ENCODE peak calls at places on chromosome 7, in four cellular contexts. G is K562, T is astrocyte of the spinal cord, X is cardiac fibroblast. Q is an unnamed sample.

GRCh38 chr7:139731802-139732470 is 45.9 kb downstream of the HIPK2 start:
- DNase-seq in X (peak), T (peak), G (no peak), Q (peak)

GRCh38 chr7:157228864-157229422 is 90.2 kb downstream of the UBE3C start:
- DNase-seq in T (no peak), G (no peak), X (peak), Q (no peak)

GRCh38 chr7:30556854-30557644 is 37.6 kb upstream of the GARS1 start:
- DNase-seq in T (peak), X (no peak), G (no peak), Q (no peak)

GRCh38 chr7:47080816-47081215 is 501.1 kb downstream of the TNS3 start:
- DNase-seq in G (no peak), T (no peak), X (no peak), Q (no peak)

GRCh38 chr7:156125841-156126730 is 313.8 kb upstream of the SHH start:
- DNase-seq in G (no peak), T (no peak), X (no peak), Q (no peak)

GRCh38 chr7:132654150-132654549 is 77.9 kb upstream of the PLXNA4 start:
- DNase-seq in X (peak), G (peak), T (peak), Q (no peak)

GRCh38 chr7:86643478-86644281 is at the start of gene GRM3:
- DNase-seq in G (no peak), T (peak), X (peak), Q (no peak)

GRCh38 chr7:18772567-18772965 is 277.0 kb downstream of the HDAC9 start:
- DNase-seq in T (no peak), G (no peak), X (no peak), Q (no peak)

GRCh38 chr7:97480700-97481410 is 251.0 kb upstream of the TAC1 start:
- DNase-seq in T (no peak), X (no peak), G (no peak), Q (no peak)

GRCh38 chr7:124688991-124689390 is 76.6 kb downstream of the GPR37 start:
- DNase-seq in X (no peak), G (no peak), T (peak), Q (peak)

GRCh38 chr7:116230191-116231005 is 20.1 kb downstream of the TES start:
- DNase-seq in G (no peak), X (peak), T (peak), Q (no peak)

GRCh38 chr7:137345799-137346449 is 2.4 kb upstream of the PTN start:
- DNase-seq in X (no peak), G (no peak), T (no peak), Q (no peak)

GRCh38 chr7:73971315-73971700 is 56.7 kb upstream of the ELN start:
- DNase-seq in X (no peak), G (no peak), T (no peak), Q (no peak)

GRCh38 chr7:7014827-7015610 is 167.3 kb upstream of the C1GALT1 start:
- DNase-seq in G (no peak), X (no peak), T (no peak), Q (no peak)

GRCh38 chr7:41880107-41880506 is 177.2 kb upstream of the INHBA start:
- DNase-seq in T (peak), G (no peak), X (peak), Q (no peak)

GRCh38 chr7:151342811-151343210 is 1.2 kb downstream of the NUB1 start:
- DNase-seq in G (no peak), T (no peak), X (no peak), Q (no peak)

GRCh38 chr7:76303829-76304505 is 1.5 kb downstream of the HSPB1 start:
- DNase-seq in X (no peak), G (peak), T (peak), Q (no peak)

GRCh38 chr7:76301000-76301399 is 1.5 kb upstream of the HSPB1 start:
- DNase-seq in X (no peak), T (no peak), G (no peak), Q (no peak)

GRCh38 chr7:76303057-76303828 is 770 bp downstream of the HSPB1 start:
- DNase-seq in X (peak), G (peak), T (peak), Q (peak)

GRCh38 chr7:76300210-76300731 is 2.2 kb upstream of the HSPB1 start:
- DNase-seq in X (peak), G (no peak), T (peak), Q (peak)

DNA sequence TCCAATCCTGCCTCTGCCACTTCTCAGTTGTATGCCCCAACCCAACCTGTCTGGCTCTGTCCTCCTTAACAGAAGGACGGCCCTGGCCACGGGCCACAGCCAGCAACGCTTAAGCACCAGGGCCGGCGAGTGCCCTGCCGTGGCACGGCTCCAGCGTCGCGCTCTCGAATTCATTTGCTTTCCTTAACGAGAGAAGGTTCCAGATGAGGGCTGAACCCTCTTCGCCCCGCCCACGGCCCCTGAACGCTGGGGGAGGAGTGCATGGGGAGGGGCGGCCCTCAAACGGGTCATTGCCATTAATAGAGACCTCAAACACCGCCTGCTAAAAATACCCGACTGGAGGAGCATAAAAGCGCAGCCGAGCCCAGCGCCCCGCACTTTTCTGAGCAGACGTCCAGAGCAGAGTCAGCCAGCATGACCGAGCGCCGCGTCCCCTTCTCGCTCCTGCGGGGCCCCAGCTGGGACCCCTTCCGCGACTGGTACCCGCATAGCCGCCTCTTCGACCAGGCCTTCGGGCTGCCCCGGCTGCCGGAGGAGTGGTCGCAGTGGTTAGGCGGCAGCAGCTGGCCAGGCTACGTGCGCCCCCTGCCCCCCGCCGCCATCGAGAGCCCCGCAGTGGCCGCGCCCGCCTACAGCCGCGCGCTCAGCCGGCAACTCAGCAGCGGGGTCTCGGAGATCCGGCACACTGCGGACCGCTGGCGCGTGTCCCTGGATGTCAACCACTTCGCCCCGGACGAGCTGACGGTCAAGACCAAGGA is at the start of gene HSPB1:
- DNase-seq in G (peak), X (peak), T (peak), Q (no peak)
- TF ChIP-seq CTCF in G (no peak), X (no peak), T (no peak), Q (no peak)

DNA sequence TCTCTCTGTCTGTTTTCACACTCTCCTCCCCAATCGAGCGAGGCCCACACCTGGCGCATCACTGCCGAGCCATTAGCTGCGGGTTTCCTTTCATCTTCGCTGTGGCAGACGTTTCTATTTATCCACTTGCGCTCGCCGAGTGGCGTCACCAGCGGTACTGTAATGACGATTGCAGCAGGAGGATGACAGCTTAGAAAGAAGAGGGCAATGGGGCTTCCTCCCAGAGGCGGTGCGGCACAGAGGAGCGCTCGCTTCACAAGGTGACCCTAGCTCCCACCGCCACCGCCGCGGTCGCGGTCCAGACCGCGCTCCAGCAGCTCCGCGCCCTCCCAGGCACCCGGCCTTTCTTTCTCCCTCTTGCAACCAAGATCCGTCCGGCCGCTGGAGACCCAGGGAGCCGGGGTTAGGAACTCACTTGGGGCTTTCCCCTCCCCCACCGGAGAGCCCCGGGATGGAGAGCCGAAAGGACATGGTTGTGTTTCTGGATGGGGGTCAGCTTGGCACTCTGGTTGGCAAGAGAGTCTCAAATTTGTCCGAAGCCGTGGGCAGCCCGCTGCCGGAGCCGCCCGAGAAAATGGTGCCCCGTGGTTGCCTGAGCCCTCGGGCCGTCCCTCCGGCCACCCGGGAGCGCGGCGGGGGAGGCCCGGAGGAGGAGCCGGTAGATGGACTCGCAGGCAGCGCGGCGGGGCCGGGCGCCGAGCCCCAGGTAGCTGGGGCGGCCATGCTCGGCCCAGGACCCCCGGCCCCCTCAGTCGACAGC is at the start of gene EVX1:
- DNase-seq in T (no peak), G (no peak), X (peak), Q (no peak)
- H3K4me3 ChIP-seq in T (no peak), G (no peak), X (no peak), Q (no peak)

GRCh38 chr7:158706273-158706704 is 1.7 kb upstream of the NCAPG2 start:
- DNase-seq in X (peak), T (no peak), G (peak), Q (no peak)
- TF ChIP-seq CTCF in X (no peak), T (no peak), G (no peak), Q (no peak)

GRCh38 chr7:76296743-76297740 is 5.4 kb upstream of the HSPB1 start:
- DNase-seq in G (no peak), T (peak), X (peak), Q (no peak)
- H3K4me3 ChIP-seq in G (no peak), T (no peak), X (no peak), Q (no peak)

GRCh38 chr7:113548137-113548536 is 370.7 kb downstream of the PPP1R3A start:
- DNase-seq in T (no peak), G (no peak), X (no peak), Q (no peak)

GRCh38 chr7:113548561-113548960 is 370.2 kb downstream of the PPP1R3A start:
- DNase-seq in X (no peak), T (peak), G (no peak), Q (no peak)
- TF ChIP-seq CTCF in X (no peak), T (no peak), G (no peak), Q (no peak)

GRCh38 chr7:90320801-90321494 is at the start of gene FAM237B:
- DNase-seq in T (peak), X (peak), G (no peak), Q (no peak)
- H3K4me3 ChIP-seq in T (peak), X (peak), G (no peak), Q (peak)

DNA sequence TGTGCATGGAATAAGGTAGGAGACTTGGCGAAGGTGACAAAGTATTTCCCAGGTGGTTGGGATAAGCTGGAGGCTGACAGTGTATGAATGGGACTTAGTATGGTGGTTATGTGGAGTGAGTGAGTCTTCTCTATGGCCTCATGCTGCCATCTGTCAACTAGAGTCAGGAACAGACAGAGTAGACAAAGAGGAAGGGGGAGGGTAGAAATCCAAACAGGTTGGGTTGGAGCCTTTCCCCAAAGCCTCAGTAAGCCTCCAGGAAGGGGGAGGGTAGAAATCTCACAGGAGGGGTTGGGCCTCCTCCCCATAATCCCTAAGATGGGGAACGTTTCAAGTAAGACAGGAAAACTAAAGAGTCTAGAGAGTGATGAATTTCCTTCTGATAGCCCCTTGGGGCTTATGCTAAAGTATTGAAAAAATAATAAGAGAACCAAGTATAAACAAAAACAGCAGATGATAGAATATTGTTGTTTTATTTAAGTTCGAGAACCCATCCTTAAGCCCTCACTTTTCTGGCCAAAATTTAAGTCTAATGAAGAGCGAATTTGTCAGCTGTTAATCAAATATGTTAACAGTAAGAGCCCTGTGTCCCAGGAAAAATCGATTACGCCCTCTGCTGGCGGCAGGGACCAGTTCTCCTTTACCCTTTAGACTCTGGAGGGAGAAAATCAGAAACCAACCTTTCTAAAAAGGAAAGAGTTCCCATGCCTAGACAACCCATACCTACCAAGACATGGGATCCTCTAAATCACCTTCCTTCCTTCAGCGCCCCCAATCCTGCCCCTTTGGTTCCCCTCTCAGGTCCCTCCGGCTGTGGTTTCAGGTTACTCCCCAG is 1.8 kb upstream of the AKR1B15 start:
- DNase-seq in X (peak), T (no peak), G (peak), Q (no peak)
- TF ChIP-seq CTCF in X (peak), T (peak), G (peak), Q (peak)

DNA sequence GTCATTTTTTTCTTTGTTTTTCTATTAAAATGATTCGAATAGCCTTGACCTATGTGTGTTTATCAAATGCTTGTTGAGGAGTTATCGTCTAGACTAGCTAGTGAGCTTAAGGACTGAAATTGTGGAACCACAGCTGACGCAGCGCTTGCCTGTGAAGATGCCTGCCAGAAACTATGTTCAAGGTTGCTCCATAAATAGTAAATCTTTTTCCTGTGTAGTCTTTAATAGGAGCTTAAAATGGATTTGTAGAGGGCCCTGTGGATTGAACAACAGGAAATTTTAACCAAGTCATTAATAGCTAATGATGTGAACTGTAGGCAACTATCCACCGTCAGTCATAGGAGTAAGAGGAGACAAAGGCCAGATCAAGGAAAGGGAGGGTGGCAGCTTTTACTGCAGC is 145.1 kb downstream of the GNAI1 start:
- DNase-seq in X (no peak), G (no peak), T (no peak), Q (no peak)
- H3K4me3 ChIP-seq in X (no peak), G (no peak), T (no peak), Q (no peak)

GRCh38 chr7:92423646-92424045 is 23.6 kb upstream of the GATAD1 start:
- DNase-seq in X (no peak), G (no peak), T (no peak), Q (no peak)

GRCh38 chr7:92427193-92427592 is 20.1 kb upstream of the GATAD1 start:
- DNase-seq in T (no peak), G (no peak), X (no peak), Q (no peak)

GRCh38 chr7:92422926-92423325 is 24.4 kb upstream of the GATAD1 start:
- DNase-seq in X (no peak), T (no peak), G (no peak), Q (no peak)

GRCh38 chr7:92421676-92422435 is 25.4 kb upstream of the GATAD1 start:
- DNase-seq in X (peak), G (no peak), T (no peak), Q (peak)

GRCh38 chr7:92425311-92425947 is 21.9 kb upstream of the GATAD1 start:
- DNase-seq in T (no peak), X (no peak), G (no peak), Q (no peak)
- TF ChIP-seq CTCF in T (no peak), X (no peak), G (no peak), Q (no peak)